ENCODE peak calls at places on chromosomes 6 and 20, in four cellular contexts. R, X, P and C are unnamed samples.

GRCh38 chr6:49054311-49054710 is 408.7 kb downstream of the MMUT start:
- DNase-seq in R (no peak), X (no peak), P (no peak), C (no peak)

GRCh38 chr6:13332349-13332706 is 4.0 kb upstream of the TBC1D7 start:
- DNase-seq in R (no peak), X (no peak), P (no peak), C (no peak)

GRCh38 chr6:46381579-46381978 is 109.7 kb downstream of the RCAN2 start:
- DNase-seq in R (no peak), X (no peak), P (no peak), C (no peak)

GRCh38 chr6:158574800-158575199 is 14.9 kb downstream of the TMEM181 start:
- DNase-seq in R (no peak), X (no peak), P (no peak), C (no peak)

GRCh38 chr6:142975272-142975805 is 30.4 kb upstream of the HIVEP2 start:
- DNase-seq in R (no peak), X (peak), P (no peak), C (no peak)

GRCh38 chr20:33862709-33863403 is 51.7 kb downstream of the CHMP4B start:
- DNase-seq in R (peak), X (peak), P (no peak), C (peak)

GRCh38 chr6:37636112-37636511 is 61.6 kb downstream of the MDGA1 start:
- DNase-seq in R (no peak), X (no peak), P (no peak), C (no peak)

GRCh38 chr6:168041928-168042327 is 37.1 kb downstream of the FRMD1 start:
- DNase-seq in R (peak), X (no peak), P (no peak), C (no peak)

GRCh38 chr6:11668455-11668854 is 110.1 kb downstream of the ADTRP start:
- DNase-seq in R (no peak), X (no peak), P (no peak), C (no peak)

GRCh38 chr6:129491436-129491835 is 218.5 kb downstream of the ARHGAP18 start:
- DNase-seq in R (no peak), X (no peak), P (no peak), C (no peak)

GRCh38 chr6:56459030-56459805 is 183.5 kb downstream of the DST start:
- DNase-seq in R (no peak), X (no peak), P (no peak), C (no peak)

GRCh38 chr6:132961610-132962009 is 147.2 kb downstream of the RPS12 start:
- DNase-seq in R (no peak), X (peak), P (no peak), C (no peak)

GRCh38 chr6:132960720-132961119 is 146.4 kb downstream of the RPS12 start:
- DNase-seq in R (no peak), X (no peak), P (no peak), C (no peak)

GRCh38 chr6:132961122-132961521 is 146.8 kb downstream of the RPS12 start:
- DNase-seq in R (no peak), X (peak), P (no peak), C (peak)

GRCh38 chr6:132962936-132963579 is 148.7 kb downstream of the RPS12 start:
- DNase-seq in R (peak), X (peak), P (no peak), C (peak)

DNA sequence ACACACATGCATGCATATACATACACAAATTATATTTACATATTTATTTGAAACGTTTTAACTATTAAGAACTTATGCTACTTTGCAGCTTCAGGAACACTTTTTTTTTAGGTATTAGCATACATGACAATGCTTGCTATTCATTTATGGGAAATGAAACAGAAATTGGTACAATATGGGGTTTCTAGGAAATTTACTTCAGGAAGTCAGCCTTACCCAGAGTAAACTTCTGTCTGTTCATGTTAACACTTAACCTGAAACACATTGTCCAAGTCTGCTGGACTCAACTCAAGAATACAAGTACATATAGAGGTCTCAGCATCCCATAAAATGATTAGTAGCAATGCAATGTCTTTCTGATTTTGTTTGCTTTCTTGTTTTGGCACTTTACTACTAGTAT is 145.6 kb downstream of the RPS12 start:
- DNase-seq in R (no peak), X (no peak), P (no peak), C (no peak)
- TF ChIP-seq SUZ12 in R (no peak), X (no peak), P (no peak), C (no peak)

DNA sequence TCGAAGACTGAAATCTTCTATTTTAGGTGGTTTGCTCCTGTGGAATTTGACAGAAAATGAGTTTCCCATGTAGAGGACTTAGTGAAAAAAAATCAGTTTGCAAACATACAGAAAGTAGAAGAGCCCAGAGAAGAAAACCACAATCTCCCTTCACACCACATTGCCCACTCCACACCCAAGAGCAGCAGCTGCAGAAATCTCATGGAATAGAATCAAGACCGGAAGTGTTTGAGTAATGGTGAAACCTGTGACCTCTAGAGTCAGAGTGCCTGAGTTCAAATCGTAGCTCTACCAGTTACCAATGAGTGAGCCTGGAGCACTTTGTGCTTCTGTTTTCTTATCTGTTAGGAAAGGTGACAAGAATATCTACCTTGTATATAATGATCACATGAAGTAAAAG is 4.6 kb downstream of the SIRPG start:
- DNase-seq in R (peak), X (no peak), P (no peak), C (no peak)
- H3K4me3 ChIP-seq in R (no peak), X (no peak), P (no peak), C (no peak)

DNA sequence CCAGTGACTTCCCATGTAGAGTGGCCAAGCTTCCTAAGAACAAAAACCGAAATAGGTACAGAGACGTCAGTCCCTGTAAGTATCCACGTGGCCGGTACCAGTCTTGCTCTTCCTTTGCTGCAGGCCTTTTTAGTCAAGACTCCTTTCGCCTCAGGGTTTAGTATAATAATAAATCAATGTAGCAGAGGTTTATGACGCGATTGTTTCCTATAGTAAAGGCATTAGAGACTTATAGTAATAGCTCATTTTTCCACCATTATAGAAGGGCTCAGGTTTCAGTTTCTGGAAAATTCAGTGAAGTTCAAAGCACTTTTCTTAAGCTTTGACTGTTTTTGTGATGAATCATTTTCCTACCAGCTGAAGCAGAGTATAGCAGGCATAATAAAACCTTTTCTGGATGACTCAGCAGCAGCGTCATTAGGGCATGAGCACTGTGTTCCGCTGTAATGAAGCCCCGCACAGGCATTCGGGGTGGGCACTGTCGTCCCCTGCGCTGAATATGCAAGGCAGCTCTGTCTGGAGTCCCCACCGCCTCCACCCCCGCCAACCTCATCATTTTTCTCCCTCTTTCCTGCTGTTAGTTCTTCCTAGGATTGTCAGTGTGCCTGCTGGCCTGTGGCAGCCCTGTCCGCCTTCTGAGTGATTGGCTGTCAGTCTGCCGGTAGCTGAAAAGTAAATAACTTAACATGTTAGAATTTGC is 51.3 kb downstream of the PTPN1 start:
- DNase-seq in R (no peak), X (no peak), P (no peak), C (peak)
- TF ChIP-seq SUZ12 in R (no peak), X (no peak), P (no peak), C (no peak)

DNA sequence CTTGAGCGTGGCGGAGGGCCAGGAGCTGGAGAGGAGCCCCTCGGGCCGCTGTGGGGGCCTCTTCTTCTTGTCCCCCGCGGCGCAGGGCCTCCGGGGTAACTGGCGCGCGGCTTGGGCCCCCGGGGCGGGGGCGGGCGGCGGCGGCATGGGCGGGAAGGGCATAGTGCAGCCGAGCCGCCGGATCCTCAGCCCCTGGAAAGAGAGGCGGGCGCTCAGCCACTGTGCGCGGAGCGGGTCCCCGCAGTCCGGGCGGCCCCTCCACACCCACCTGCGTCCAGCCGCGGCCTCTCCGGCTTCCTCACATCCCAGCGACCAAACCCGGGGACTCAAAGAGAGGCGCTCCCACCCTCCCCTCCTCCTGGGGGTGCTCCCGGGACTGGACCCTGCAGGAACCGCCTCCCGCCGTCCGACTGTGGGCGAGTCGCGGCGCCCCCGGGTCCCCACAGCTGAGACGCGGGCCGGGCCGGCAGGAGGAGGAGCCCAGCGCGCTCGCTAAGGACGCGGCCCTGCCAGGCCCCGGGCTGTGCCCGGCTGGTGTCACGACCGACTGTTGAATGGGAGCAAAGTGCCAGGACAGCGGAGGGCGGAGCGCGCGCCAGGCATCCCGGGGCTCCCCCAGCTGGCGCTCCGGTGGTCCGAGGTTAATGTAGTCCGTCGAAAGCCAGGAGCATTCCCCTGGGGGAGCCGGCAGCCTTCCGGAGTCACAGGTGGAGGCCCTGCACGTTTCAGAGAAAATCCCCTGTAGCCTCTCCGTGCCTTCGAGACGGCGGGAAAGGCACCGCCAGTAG is at the start of gene PRR18:
- DNase-seq in R (peak), X (no peak), P (peak), C (no peak)
- H3K4me3 ChIP-seq in R (peak), X (peak), P (peak), C (peak)

DNA sequence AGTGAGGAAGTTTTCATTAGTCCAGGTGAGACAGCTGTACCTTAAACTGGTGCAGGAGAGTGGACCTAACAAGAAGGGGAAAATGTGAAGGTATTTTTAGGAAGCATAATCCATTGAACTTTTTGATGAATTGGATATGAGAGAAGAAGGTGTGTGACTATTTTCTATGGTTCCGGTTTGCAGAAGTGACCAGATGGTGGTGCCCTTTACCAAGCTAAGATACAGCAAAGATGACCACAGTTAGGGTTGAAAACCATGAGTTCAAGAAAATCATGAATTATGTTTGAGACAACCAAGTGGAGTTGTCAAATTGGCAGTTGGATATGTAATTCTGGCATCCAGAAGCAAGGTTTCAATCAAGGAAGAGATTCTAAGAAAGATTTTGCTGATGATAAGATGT is 61.9 kb upstream of the NRSN1 start:
- DNase-seq in R (no peak), X (peak), P (no peak), C (peak)
- TF ChIP-seq SUZ12 in R (no peak), X (no peak), P (no peak), C (no peak)